ENCODE peak calls at places on chromosomes 12 and 14, in five cellular contexts. P is GM12878, G is SK-N-SH, F is K562, C is H1. H is an unnamed sample.

GRCh38 chr12:108320503-108321293 is 18.4 kb downstream of the CMKLR1 start:
- DNase-seq in P (peak; percentile 85), G (no peak), F (no peak), C (no peak), H (no peak)

GRCh38 chr12:52679875-52680274 is 332 bp downstream of the KRT1 start:
- DNase-seq in P (no peak), G (no peak), F (no peak), C (no peak), H (no peak)

GRCh38 chr14:67461341-67461985 is 27.1 kb downstream of the TMEM229B start:
- DNase-seq in P (no peak), G (no peak), F (no peak), C (no peak), H (no peak)

GRCh38 chr12:124347805-124348658 is 53.1 kb downstream of the RFLNA start:
- DNase-seq in P (no peak), G (peak; percentile 79), F (peak; percentile 12), C (peak; percentile 74), H (no peak)

GRCh38 chr14:105059035-105059916 is 6.0 kb downstream of the GPR132 start:
- DNase-seq in P (no peak), G (peak; percentile 47), F (no peak), C (peak; percentile 73), H (no peak)

GRCh38 chr14:98189521-98189920 is 1082.5 kb downstream of the BCL11B start:
- DNase-seq in P (no peak), G (no peak), F (no peak), C (no peak), H (no peak)

GRCh38 chr14:68018598-68018997 is 199.0 kb downstream of the RAD51B start:
- DNase-seq in P (no peak), G (no peak), F (no peak), C (no peak), H (no peak)

GRCh38 chr12:103801709-103802585 is 39.1 kb downstream of the NT5DC3 start:
- DNase-seq in P (no peak), G (no peak), F (no peak), C (no peak), H (peak; percentile 51)

GRCh38 chr12:130839770-130840355 is 813 bp upstream of the STX2 start:
- DNase-seq in P (no peak), G (no peak), F (no peak), C (no peak), H (no peak)

GRCh38 chr14:99125616-99126431 is 146.2 kb downstream of the BCL11B start:
- DNase-seq in P (no peak), G (no peak), F (no peak), C (peak; percentile 23), H (no peak)

GRCh38 chr12:131097247-131098177 is 143.8 kb downstream of the ADGRD1 start:
- DNase-seq in P (no peak), G (peak; percentile 92), F (no peak), C (no peak), H (no peak)

GRCh38 chr12:9763025-9763424 is 2.3 kb upstream of the CD69 start:
- DNase-seq in P (no peak), G (no peak), F (peak; percentile 50), C (no peak), H (no peak)

GRCh38 chr14:64707661-64708060 is 3.4 kb downstream of the PLEKHG3 start:
- DNase-seq in P (no peak), G (no peak), F (no peak), C (no peak), H (peak; percentile 78)

GRCh38 chr12:106248849-106249371 is 1.1 kb upstream of the CKAP4 start:
- DNase-seq in P (no peak), G (no peak), F (no peak), C (no peak), H (no peak)

GRCh38 chr12:106247731-106248176 is at the start of gene CKAP4:
- DNase-seq in P (no peak), G (peak; percentile 95), F (no peak), C (no peak), H (no peak)

GRCh38 chr12:106249411-106250135 is 1.8 kb upstream of the CKAP4 start:
- DNase-seq in P (peak; percentile 53), G (no peak), F (no peak), C (no peak), H (no peak)

GRCh38 chr12:106246891-106247730 is 709 bp downstream of the CKAP4 start:
- DNase-seq in P (no peak), G (peak; percentile 81), F (peak; percentile 29), C (peak; percentile 63), H (no peak)

DNA sequence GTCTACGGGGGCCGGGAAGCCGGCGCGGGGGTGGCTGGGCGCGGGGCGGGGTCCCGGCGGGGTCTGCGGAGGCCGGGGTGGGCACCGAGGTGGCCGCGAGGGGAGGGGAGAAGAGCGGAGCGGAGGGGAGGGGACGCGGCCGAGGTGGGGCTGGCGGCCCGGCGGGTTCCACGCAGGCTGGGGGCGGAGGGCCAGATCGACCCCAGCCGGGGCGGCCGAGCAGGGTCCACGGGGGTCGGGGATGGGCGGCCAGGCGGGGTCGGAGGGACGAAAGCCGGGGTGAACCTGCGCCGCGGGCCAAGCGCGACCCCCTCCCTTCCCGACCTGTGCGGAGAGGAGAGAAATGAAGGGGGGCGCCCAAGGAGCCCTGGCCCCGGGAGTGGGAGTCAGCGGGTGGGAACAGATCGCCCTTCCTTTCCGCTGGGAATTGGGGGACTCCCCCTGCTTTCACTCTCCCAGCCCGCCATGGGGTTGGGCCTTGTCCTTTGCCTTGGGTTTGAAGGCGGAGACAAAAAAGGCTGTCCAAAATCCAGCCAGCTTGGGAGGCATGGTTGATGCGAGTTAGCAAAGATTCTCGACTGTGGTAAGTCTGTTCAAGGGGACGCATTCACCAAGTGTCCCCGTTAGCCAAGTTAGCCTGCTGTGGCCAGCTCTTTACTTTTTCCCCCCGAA is 493 bp upstream of the CKAP4 start:
- DNase-seq in P (no peak), G (no peak), F (no peak), C (peak; percentile 78), H (no peak)
- TF ChIP-seq JUND in P (no peak), G (no peak), F (no peak), C (no peak), H (no peak)

GRCh38 chr12:4151362-4152121 is 122.0 kb upstream of the CCND2 start:
- DNase-seq in P (no peak), G (no peak), F (no peak), C (peak; percentile 17), H (no peak)

GRCh38 chr12:4156317-4156716 is 117.2 kb upstream of the CCND2 start:
- DNase-seq in P (no peak), G (no peak), F (no peak), C (no peak), H (no peak)

GRCh38 chr12:4152145-4152795 is 121.3 kb upstream of the CCND2 start:
- DNase-seq in P (no peak), G (no peak), F (no peak), C (no peak), H (no peak)

GRCh38 chr12:4154672-4155225 is 118.8 kb upstream of the CCND2 start:
- DNase-seq in P (no peak), G (no peak), F (no peak), C (no peak), H (no peak)

DNA sequence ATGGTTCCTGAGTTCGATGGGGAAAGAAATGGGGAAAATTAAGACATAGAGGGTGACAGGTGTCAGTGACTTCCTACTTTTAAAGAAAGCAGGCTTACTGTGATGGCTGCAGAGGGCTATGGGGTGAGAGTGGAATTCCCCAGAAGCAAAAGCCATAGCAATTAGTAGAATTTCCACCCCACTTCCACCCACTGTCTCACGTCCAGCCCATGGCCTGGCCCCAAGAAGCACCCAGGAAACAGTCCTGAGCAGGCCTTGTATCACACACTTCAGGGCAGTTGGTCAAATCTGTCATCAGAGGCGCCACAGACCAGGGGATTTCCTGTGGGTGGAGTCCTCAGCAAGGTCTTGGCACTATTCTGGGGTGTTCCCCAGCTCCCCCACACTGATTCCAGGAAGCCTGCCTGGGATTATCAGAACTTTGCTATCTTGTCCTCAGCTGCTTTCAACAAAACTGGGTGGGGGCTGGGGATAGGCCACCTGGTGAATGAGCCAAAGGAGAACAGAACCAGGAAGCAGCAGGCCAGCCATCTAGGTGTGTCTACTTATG is 120.1 kb upstream of the CCND2 start:
- DNase-seq in P (peak; percentile 94), G (no peak), F (peak; percentile 95), C (no peak), H (no peak)
- TF ChIP-seq JUND in P (no peak), G (no peak), F (peak; percentile 64), C (no peak), H (no peak)

GRCh38 chr12:109841356-109841755 is 8.2 kb upstream of the TRPV4 start:
- DNase-seq in P (no peak), G (no peak), F (no peak), C (no peak), H (no peak)
- TF ChIP-seq JUND in P (no peak), G (no peak), F (no peak), C (no peak), H (no peak)

DNA sequence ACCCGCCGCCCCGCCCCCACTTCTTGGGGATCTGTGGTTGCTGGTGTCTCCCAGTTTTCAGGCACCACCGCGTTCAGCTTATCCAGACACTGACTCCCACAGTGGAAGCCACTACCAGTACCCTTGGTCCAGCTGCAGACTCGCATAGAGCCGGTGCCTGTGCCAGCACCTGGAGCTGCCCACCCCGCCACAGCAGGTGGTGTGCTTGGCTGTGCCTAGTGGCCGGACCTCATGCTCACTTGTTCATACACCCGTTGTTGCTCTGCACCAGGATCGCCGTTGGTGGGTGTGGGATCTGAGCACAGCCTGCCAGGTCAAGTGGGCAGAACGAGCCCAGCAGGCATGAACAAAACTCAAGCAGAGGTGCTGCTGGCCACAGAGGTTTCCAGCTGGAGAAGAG is 673.2 kb downstream of the RERGL start:
- DNase-seq in P (no peak), G (no peak), F (no peak), C (no peak), H (no peak)
- TF ChIP-seq JUND in P (no peak), G (no peak), F (no peak), C (no peak), H (no peak)

GRCh38 chr14:77037886-77038511 is 9.5 kb upstream of the IRF2BPL start:
- DNase-seq in P (no peak), G (no peak), F (no peak), C (peak; percentile 54), H (no peak)

GRCh38 chr14:77040309-77040994 is 11.9 kb upstream of the IRF2BPL start:
- DNase-seq in P (peak; percentile 99), G (peak; percentile 79), F (peak; percentile 98), C (peak; percentile 80), H (peak; percentile 94)

GRCh38 chr14:77040995-77041744 is 12.7 kb upstream of the IRF2BPL start:
- DNase-seq in P (no peak), G (no peak), F (no peak), C (no peak), H (no peak)

GRCh38 chr14:77040059-77040308 is 11.5 kb upstream of the IRF2BPL start:
- DNase-seq in P (no peak), G (peak; percentile 86), F (no peak), C (no peak), H (no peak)

DNA sequence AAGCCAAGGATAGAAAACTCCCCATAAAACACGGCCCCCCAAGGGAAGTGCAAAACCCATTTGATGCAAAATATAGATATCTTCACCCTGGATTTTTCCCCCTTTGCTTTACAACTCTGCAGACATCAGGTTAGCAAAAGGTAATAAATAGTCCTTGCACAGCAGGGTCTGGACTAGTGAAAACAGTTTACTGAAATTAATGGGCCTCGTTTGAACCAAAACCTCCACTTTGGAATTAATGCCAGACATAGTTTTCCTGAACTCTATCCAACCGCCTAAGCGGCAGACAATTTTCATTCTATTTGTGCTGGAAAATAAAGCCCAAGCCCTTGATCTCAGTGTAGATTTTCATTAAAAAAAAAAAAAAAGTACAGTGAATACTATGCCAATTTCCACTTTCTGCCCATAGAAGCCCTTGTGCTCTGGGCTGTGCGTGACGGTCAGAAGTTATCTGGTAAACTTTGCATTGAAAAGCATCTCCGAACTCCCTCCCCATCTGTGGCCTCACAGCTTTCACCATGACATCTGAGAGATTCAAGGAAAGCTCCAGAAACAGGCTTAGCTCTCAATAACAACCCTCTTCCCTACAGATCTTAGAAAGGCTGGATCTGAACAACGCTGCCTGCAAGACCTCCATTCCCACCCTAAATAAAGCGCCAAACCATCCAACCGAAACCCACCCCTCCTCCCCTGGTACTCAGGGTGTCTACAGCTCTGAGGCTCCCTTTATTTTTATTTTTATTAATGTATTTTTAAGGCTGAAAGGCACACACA is 11.0 kb upstream of the IRF2BPL start:
- DNase-seq in P (no peak), G (no peak), F (no peak), C (no peak), H (no peak)
- TF ChIP-seq JUND in P (no peak), G (no peak), F (no peak), C (no peak), H (no peak)

H was measured in HCT116.